ENCODE peak calls at places on chromosomes 12 and 14, in seven cellular contexts. X is H1, O is right atrium auricular region, U is heart left ventricle, E is kidney, M is GM23338, I is Peyer's patch. N is an unnamed sample. For H3K4me1, the result is how much of the 10 kb centered on the place peaks cover.

GRCh38 chr12:76927170-76927784 is 48.5 kb upstream of the CSRP2 start:
- DNase-seq in X (peak), O (no peak), U (no peak), E (no peak), M (peak), I (no peak), N (no peak)

GRCh38 chr14:31265701-31266398 is 58.3 kb upstream of the HECTD1 start:
- DNase-seq in X (no peak), O (no peak), U (no peak), E (no peak), M (no peak), I (no peak), N (no peak)

GRCh38 chr12:92370828-92371227 is 225.2 kb upstream of the BTG1 start:
- DNase-seq in X (no peak), O (no peak), U (no peak), E (no peak), M (no peak), I (no peak), N (no peak)

GRCh38 chr12:104638218-104638617 is 181.5 kb downstream of the CHST11 start:
- DNase-seq in X (no peak), O (no peak), U (no peak), E (no peak), M (no peak), I (no peak), N (no peak)

GRCh38 chr12:27550653-27550975 is 26.6 kb downstream of the PPFIBP1 start:
- DNase-seq in X (no peak), O (no peak), U (no peak), E (no peak), M (no peak), I (no peak), N (no peak)

GRCh38 chr14:78227466-78228077 is 57.4 kb downstream of the NRXN3 start:
- DNase-seq in X (no peak), O (no peak), U (no peak), E (no peak), M (peak), I (no peak), N (no peak)

GRCh38 chr14:89089330-89089729 is 264.9 kb downstream of the TTC8 start:
- DNase-seq in X (no peak), O (no peak), U (no peak), E (no peak), M (no peak), I (no peak), N (no peak)

GRCh38 chr12:104586325-104587048 is 129.7 kb downstream of the CHST11 start:
- DNase-seq in X (no peak), O (no peak), U (no peak), E (no peak), M (no peak), I (no peak), N (no peak)

GRCh38 chr12:1916396-1917171 is 1.9 kb downstream of the CACNA2D4 start:
- DNase-seq in X (no peak), O (peak), U (peak), E (no peak), M (no peak), I (no peak), N (peak)

GRCh38 chr14:64763801-64764511 is 59.7 kb downstream of the PLEKHG3 start:
- DNase-seq in X (no peak), O (no peak), U (no peak), E (peak), M (peak), I (peak), N (no peak)

GRCh38 chr12:80195143-80195726 is 95.9 kb downstream of the OTOGL start:
- DNase-seq in X (no peak), O (no peak), U (no peak), E (no peak), M (peak), I (no peak), N (no peak)

GRCh38 chr12:23634344-23634743 is 315.1 kb downstream of the SOX5 start:
- DNase-seq in X (no peak), O (no peak), U (no peak), E (no peak), M (no peak), I (no peak), N (no peak)

GRCh38 chr12:92608418-92609091 is 94.2 kb upstream of the PLEKHG7 start:
- DNase-seq in X (no peak), O (no peak), U (no peak), E (no peak), M (peak), I (no peak), N (no peak)

GRCh38 chr14:91313852-91314251 is 69.3 kb upstream of the GPR68 start:
- DNase-seq in X (no peak), O (no peak), U (peak), E (no peak), M (no peak), I (no peak), N (no peak)

GRCh38 chr14:80805136-80805535 is 136.4 kb downstream of the CEP128 start:
- DNase-seq in X (no peak), O (no peak), U (no peak), E (no peak), M (no peak), I (no peak), N (no peak)

GRCh38 chr12:6771091-6771495 is 1.2 kb upstream of the LAG3 start:
- DNase-seq in X (no peak), O (no peak), U (no peak), E (no peak), M (no peak), I (no peak), N (no peak)

GRCh38 chr14:72613196-72613974 is 280.5 kb downstream of the DPF3 start:
- DNase-seq in X (peak), O (peak), U (peak), E (peak), M (no peak), I (no peak), N (peak)

GRCh38 chr14:73276836-73277235 is 39.5 kb downstream of the PAPLN start:
- DNase-seq in X (no peak), O (no peak), U (no peak), E (no peak), M (no peak), I (no peak), N (no peak)

GRCh38 chr12:31874961-31875608 is 84.1 kb upstream of the RESF1 start:
- DNase-seq in X (no peak), O (peak), U (peak), E (peak), M (peak), I (no peak), N (no peak)

GRCh38 chr12:102522768-102523167 is 42.4 kb upstream of the IGF1 start:
- DNase-seq in X (no peak), O (no peak), U (no peak), E (no peak), M (peak), I (no peak), N (no peak)

GRCh38 chr12:32822344-32822743 is 66.6 kb upstream of the YARS2 start:
- DNase-seq in X (no peak), O (no peak), U (no peak), E (no peak), M (no peak), I (no peak), N (no peak)

GRCh38 chr12:2641209-2641608 is 153.6 kb upstream of the FKBP4 start:
- DNase-seq in X (peak), O (no peak), U (peak), E (peak), M (peak), I (peak), N (no peak)

GRCh38 chr12:59808317-59808910 is 212.6 kb downstream of the SLC16A7 start:
- DNase-seq in X (no peak), O (no peak), U (no peak), E (no peak), M (peak), I (no peak), N (no peak)

GRCh38 chr12:89383235-89384049 is 31.1 kb upstream of the DUSP6 start:
- DNase-seq in X (no peak), O (no peak), U (no peak), E (no peak), M (no peak), I (no peak), N (no peak)

GRCh38 chr14:77862154-77862783 is 62.4 kb downstream of the ADCK1 start:
- DNase-seq in X (peak), O (peak), U (peak), E (peak), M (peak), I (peak), N (no peak)

GRCh38 chr12:89836026-89836425 is 127.4 kb upstream of the ATP2B1 start:
- DNase-seq in X (no peak), O (no peak), U (no peak), E (no peak), M (no peak), I (no peak), N (no peak)

GRCh38 chr12:54385251-54385914 is 850 bp upstream of the ZNF385A start:
- DNase-seq in X (peak), O (no peak), U (peak), E (no peak), M (peak), I (no peak), N (no peak)

GRCh38 chr12:3200779-3201738 is 123.9 kb downstream of the TSPAN9 start:
- DNase-seq in X (no peak), O (no peak), U (no peak), E (no peak), M (no peak), I (no peak), N (no peak)

GRCh38 chr12:116879509-116880212 is 1.6 kb downstream of the HRK start:
- DNase-seq in X (peak), O (no peak), U (no peak), E (peak), M (peak), I (no peak), N (no peak)

GRCh38 chr12:28130625-28131598 is 59.3 kb upstream of the CCDC91 start:
- DNase-seq in X (no peak), O (no peak), U (peak), E (no peak), M (no peak), I (no peak), N (no peak)

DNA sequence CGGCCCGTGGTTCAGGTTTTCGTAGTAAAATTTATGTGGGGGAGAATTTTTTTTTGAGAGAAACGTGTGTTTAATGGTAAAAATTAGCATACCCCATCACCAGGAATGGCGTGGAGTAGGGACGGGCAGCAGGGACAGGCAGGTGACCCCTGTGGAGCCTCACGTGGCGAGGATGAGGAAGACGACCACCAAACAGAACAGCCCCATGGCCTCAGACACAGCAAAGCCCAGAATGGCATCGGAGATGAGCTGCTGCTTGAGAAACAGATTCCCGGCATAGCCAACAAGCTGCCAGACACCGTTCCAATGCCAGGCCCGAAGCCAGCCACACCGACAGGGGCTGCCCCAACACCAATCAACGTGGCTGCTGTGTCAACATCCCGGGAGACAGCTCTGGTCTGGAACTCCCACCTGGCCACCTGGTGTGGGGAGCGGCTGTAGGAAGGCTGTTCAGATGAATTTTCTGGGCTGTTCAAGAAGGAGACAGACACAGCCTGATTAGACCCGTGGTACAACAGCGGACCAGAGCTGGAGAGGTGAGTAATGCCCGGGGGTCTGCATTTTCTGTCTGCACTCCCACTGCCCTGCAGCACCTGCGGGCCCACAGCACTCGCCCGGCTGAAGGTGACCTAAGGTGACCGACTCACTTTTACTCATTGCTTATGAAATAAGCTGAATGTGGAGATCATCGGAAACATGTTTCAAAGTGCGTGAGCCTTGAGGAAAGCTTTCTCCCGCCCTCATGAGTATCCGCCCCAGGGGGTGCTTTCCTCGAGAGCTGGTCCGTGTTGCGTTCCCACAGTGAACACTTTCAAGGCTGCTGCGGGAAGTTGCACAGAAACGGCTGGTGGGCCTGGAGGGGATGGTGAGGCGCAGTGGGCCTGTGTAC is 10.6 kb downstream of the TMEM121 start:
- DNase-seq in X (no peak), O (no peak), U (no peak), E (no peak), M (no peak), I (no peak), N (no peak)
- H3K4me1 ChIP-seq in X (under half), O (under half), U (under half), E (under half), M (under half), I (under half), N (under half)

GRCh38 chr12:4279120-4279690 is 5.6 kb downstream of the CCND2 start:
- DNase-seq in X (no peak), O (no peak), U (no peak), E (no peak), M (no peak), I (peak), N (no peak)

GRCh38 chr12:4277205-4277543 is 3.6 kb downstream of the CCND2 start:
- DNase-seq in X (no peak), O (no peak), U (no peak), E (no peak), M (no peak), I (no peak), N (no peak)

GRCh38 chr12:4278582-4278939 is 5.0 kb downstream of the CCND2 start:
- DNase-seq in X (peak), O (peak), U (peak), E (no peak), M (no peak), I (peak), N (no peak)

GRCh38 chr12:4276524-4277204 is 3.1 kb downstream of the CCND2 start:
- DNase-seq in X (peak), O (peak), U (peak), E (peak), M (peak), I (peak), N (no peak)

GRCh38 chr12:4277856-4278581 is 4.5 kb downstream of the CCND2 start:
- DNase-seq in X (no peak), O (no peak), U (no peak), E (no peak), M (no peak), I (no peak), N (peak)
- H3K27ac ChIP-seq in X (no peak), O (peak), U (peak), E (no peak), M (peak), I (peak), N (peak)

GRCh38 chr14:23119362-23120327 is 590 bp upstream of the CEBPE start:
- DNase-seq in X (no peak), O (no peak), U (no peak), E (peak), M (no peak), I (no peak), N (no peak)

GRCh38 chr14:23123419-23123818 is 4.4 kb upstream of the CEBPE start:
- DNase-seq in X (no peak), O (peak), U (peak), E (peak), M (no peak), I (peak), N (no peak)

GRCh38 chr14:23122086-23122485 is 3.0 kb upstream of the CEBPE start:
- DNase-seq in X (no peak), O (no peak), U (no peak), E (no peak), M (no peak), I (no peak), N (no peak)

GRCh38 chr14:23120405-23121251 is 1.6 kb upstream of the CEBPE start:
- DNase-seq in X (peak), O (peak), U (peak), E (peak), M (peak), I (peak), N (no peak)

DNA sequence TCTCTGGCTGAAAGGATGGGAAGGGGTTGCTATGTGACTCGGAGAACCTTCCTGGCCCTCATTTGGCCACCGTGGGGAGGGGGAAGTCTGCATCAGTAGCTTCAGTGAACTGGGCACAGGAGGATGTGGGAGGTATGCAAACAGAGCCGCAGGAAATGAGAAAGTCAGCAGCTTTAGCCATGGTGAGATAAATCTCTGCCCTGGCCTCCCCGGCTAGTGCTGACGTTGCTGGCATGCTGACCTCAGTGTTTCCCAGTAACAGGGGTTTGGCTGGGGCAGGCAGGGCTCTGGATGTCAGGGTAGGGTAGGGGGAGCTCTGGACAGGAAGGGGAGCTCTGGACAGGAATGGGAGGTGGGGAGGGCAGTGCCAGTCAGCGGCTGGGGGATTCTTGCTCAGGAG is 2.3 kb upstream of the CEBPE start:
- DNase-seq in X (no peak), O (no peak), U (no peak), E (peak), M (no peak), I (no peak), N (no peak)
- TF ChIP-seq CTCF in X (no peak), O (no peak), U (no peak), E (no peak), M (no peak), I (no peak), N (no peak)

GRCh38 chr14:95489163-95489887 is 27.1 kb downstream of the SYNE3 start:
- DNase-seq in X (no peak), O (no peak), U (no peak), E (peak), M (no peak), I (no peak), N (no peak)
- H3K4me1 ChIP-seq in X (under half), O (under half), U (under half), E (under half), M (under half), I (under half), N (half or more)

DNA sequence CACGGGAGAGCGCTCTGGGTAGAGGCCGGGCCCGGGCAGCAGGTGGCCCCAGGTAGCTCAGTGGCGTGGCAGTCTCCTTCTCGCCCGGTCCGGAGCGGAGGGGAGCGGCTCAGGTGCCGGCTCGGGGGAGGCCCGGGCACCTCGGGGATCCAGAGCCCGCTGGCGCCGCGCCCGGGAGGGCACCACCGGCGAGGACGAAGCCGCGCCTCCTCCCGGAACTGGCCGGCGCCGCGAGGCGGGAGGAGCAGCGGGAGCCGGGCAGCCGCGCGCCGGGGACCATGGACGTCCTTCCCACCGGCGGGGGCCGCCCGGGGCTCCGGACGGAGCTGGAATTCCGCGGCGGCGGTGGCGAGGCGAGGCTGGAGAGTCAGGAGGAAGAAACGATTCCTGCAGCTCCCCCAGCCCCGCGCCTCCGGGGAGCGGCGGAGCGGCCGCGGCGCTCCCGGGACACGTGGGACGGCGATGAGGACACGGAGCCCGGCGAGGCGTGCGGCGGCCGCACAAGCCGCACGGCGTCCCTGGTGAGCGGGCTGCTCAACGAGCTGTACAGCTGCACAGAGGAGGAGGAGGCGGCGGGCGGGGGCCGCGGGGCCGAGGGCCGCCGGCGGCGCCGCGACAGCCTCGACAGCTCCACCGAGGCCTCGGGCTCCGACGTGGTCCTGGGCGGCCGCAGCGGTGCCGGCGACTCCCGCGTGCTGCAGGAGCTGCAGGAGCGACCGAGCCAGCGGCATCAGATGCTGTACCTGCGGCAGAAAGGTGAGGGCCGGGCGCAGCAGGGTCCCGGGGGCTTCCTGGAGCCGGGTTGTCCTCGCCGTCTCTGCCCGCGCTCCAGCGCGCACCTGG is 21.5 kb upstream of the GNS start:
- DNase-seq in X (peak), O (no peak), U (peak), E (peak), M (peak), I (peak), N (no peak)
- H3K27ac ChIP-seq in X (no peak), O (peak), U (no peak), E (peak), M (no peak), I (peak), N (peak)

GRCh38 chr12:121809712-121810116 is 5.9 kb downstream of the SETD1B start:
- DNase-seq in X (no peak), O (no peak), U (no peak), E (peak), M (no peak), I (no peak), N (no peak)
- TF ChIP-seq CTCF in X (no peak), O (no peak), U (no peak), E (no peak), M (no peak), I (no peak), N (no peak)

GRCh38 chr12:108309674-108310312 is 29.3 kb downstream of the CMKLR1 start:
- DNase-seq in X (no peak), O (no peak), U (no peak), E (peak), M (no peak), I (no peak), N (no peak)
- H3K4me1 ChIP-seq in X (under half), O (under half), U (half or more), E (under half), M (under half), I (under half), N (under half)

DNA sequence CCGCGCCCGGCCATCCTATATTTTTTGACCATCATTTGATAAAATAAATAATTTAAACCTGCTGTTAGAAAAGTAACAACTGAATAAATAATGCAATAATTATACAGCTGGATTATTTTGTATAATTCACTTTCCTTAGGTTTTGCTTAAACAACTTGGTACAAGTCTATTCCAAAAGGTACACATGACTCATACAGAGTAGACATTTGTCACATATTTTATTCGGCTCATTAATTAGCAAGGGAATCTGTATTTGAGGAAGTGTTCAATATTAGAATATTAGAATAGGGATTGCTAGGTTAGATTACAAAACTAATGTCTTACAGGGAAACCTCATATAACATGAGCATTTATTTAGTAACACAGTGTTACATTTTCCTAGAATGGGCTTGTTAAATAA is 48.7 kb downstream of the ATP2A2 start:
- DNase-seq in X (no peak), O (no peak), U (no peak), E (no peak), M (no peak), I (no peak), N (no peak)
- H3K27ac ChIP-seq in X (no peak), O (no peak), U (no peak), E (no peak), M (peak), I (no peak), N (no peak)

GRCh38 chr12:121713257-121714155 is 954 bp downstream of the TMEM120B start:
- DNase-seq in X (no peak), O (no peak), U (peak), E (peak), M (peak), I (peak), N (no peak)
- TF ChIP-seq CTCF in X (no peak), O (no peak), U (no peak), E (no peak), M (no peak), I (no peak), N (no peak)

N was measured in vagina.